ENCODE peak calls at places on chromosomes 16 and 17, in seven cellular contexts. R is renal cortical epithelial cell; X is colonic mucosa; V is activated CD8-positive, alpha-beta T cell treated with anti-CD3 and anti-CD28 coated beads, Interleukin-2, amount 10 ng/mL, durations not matched to agents 7 days and 5 days; U is GM18507; K is activated CD4-positive, alpha-beta T cell treated with anti-CD3 and anti-CD28 coated beads, Interleukin-2, amount 10 ng/mL, durations not matched to agents 7 days and 5 days; S is lower leg skin. W is an unnamed sample.

GRCh38 chr17:19319771-19320505 is 42.6 kb downstream of the B9D1 start:
- DNase-seq in R (no peak), X (no peak), V (no peak), U (no peak), K (no peak), S (no peak), W (no peak)

GRCh38 chr17:81482673-81483072 is 29.9 kb downstream of the ACTG1 start:
- DNase-seq in R (no peak), X (no peak), V (no peak), U (no peak), K (no peak), S (no peak), W (no peak)

GRCh38 chr17:27540300-27541105 is 84.3 kb downstream of the KSR1 start:
- DNase-seq in R (peak; percentile 97), X (peak; percentile 75), V (no peak), U (no peak), K (no peak), S (peak; percentile 97), W (peak; percentile 97)

GRCh38 chr17:83091257-83092141 is 12.1 kb downstream of the METRNL start:
- DNase-seq in R (no peak), X (peak; percentile 93), V (no peak), U (no peak), K (no peak), S (no peak), W (no peak)

GRCh38 chr17:2776589-2777241 is 19.5 kb upstream of the RAP1GAP2 start:
- DNase-seq in R (no peak), X (peak; percentile 36), V (no peak), U (no peak), K (no peak), S (no peak), W (no peak)

GRCh38 chr17:7408341-7408740 is 696 bp downstream of the NLGN2 start:
- DNase-seq in R (no peak), X (no peak), V (peak; percentile 43), U (no peak), K (no peak), S (no peak), W (no peak)

GRCh38 chr16:31071861-31072260 is 2.2 kb downstream of the ZNF668 start:
- DNase-seq in R (peak; percentile 40), X (no peak), V (no peak), U (no peak), K (no peak), S (no peak), W (no peak)

GRCh38 chr17:57355090-57355859 is 99.0 kb downstream of the MSI2 start:
- DNase-seq in R (peak; percentile 48), X (no peak), V (no peak), U (no peak), K (no peak), S (no peak), W (no peak)

GRCh38 chr16:47861999-47862398 is 293.8 kb downstream of the ABCC12 start:
- DNase-seq in R (no peak), X (no peak), V (no peak), U (no peak), K (no peak), S (no peak), W (no peak)

GRCh38 chr16:31693733-31694132 is 166.0 kb downstream of the AHSP start:
- DNase-seq in R (no peak), X (no peak), V (no peak), U (no peak), K (no peak), S (no peak), W (no peak)

GRCh38 chr17:45334701-45335677 is 18.2 kb upstream of the MAP3K14 start:
- DNase-seq in R (no peak), X (no peak), V (no peak), U (no peak), K (no peak), S (peak; percentile 70), W (peak; percentile 47)

GRCh38 chr17:3318336-3318735 is 20.2 kb upstream of the OR3A1 start:
- DNase-seq in R (peak; percentile 1), X (no peak), V (no peak), U (no peak), K (no peak), S (no peak), W (no peak)

GRCh38 chr16:1383556-1383955 is 30.9 kb downstream of the UNKL start:
- DNase-seq in R (no peak), X (no peak), V (no peak), U (no peak), K (no peak), S (no peak), W (no peak)

GRCh38 chr16:49701867-49702494 is 153.9 kb downstream of the ZNF423 start:
- DNase-seq in R (no peak), X (peak; percentile 50), V (no peak), U (no peak), K (no peak), S (peak; percentile 91), W (peak; percentile 90)

GRCh38 chr16:27429981-27430441 is 28.0 kb downstream of the IL21R start:
- DNase-seq in R (no peak), X (peak; percentile 9), V (peak; percentile 17), U (no peak), K (no peak), S (peak; percentile 74), W (peak; percentile 43)

GRCh38 chr17:60823520-60823919 is 145.9 kb downstream of the BCAS3 start:
- DNase-seq in R (no peak), X (no peak), V (no peak), U (no peak), K (no peak), S (no peak), W (no peak)

GRCh38 chr16:81738831-81739496 is 40.1 kb upstream of the PLCG2 start:
- DNase-seq in R (no peak), X (peak; percentile 57), V (no peak), U (no peak), K (no peak), S (peak; percentile 87), W (no peak)

GRCh38 chr16:8963010-8963824 is 489 bp downstream of the USP7 start:
- DNase-seq in R (no peak), X (no peak), V (no peak), U (no peak), K (no peak), S (no peak), W (no peak)

GRCh38 chr17:76725580-76726230 is 701 bp downstream of the JMJD6 start:
- DNase-seq in R (no peak), X (peak; percentile 86), V (peak; percentile 84), U (peak; percentile 53), K (peak; percentile 75), S (peak; percentile 96), W (peak; percentile 90)

GRCh38 chr16:4316732-4317461 is 1.0 kb downstream of the GLIS2 start:
- DNase-seq in R (no peak), X (peak; percentile 34), V (no peak), U (no peak), K (no peak), S (peak; percentile 89), W (no peak)

GRCh38 chr17:32536736-32537646 is 50.2 kb downstream of the CDK5R1 start:
- DNase-seq in R (peak; percentile 25), X (no peak), V (no peak), U (no peak), K (no peak), S (no peak), W (no peak)

GRCh38 chr17:10626378-10626777 is 30.7 kb downstream of the MYH3 start:
- DNase-seq in R (no peak), X (no peak), V (no peak), U (no peak), K (no peak), S (no peak), W (no peak)

GRCh38 chr17:35345926-35346771 is 27.3 kb downstream of the SLFN11 start:
- DNase-seq in R (peak; percentile 60), X (peak; percentile 62), V (peak; percentile 66), U (no peak), K (peak; percentile 43), S (peak; percentile 94), W (peak; percentile 82)

GRCh38 chr17:8353736-8354135 is 14.1 kb downstream of the ODF4 start:
- DNase-seq in R (no peak), X (no peak), V (no peak), U (no peak), K (no peak), S (no peak), W (no peak)

GRCh38 chr16:17271687-17272086 is 199.1 kb downstream of the XYLT1 start:
- DNase-seq in R (no peak), X (peak; percentile 63), V (no peak), U (no peak), K (no peak), S (no peak), W (no peak)

GRCh38 chr17:57570740-57571344 is 174.3 kb downstream of the CCDC182 start:
- DNase-seq in R (no peak), X (no peak), V (no peak), U (no peak), K (no peak), S (no peak), W (no peak)

GRCh38 chr17:60174035-60174434 is 24.3 kb downstream of the CA4 start:
- DNase-seq in R (no peak), X (no peak), V (no peak), U (no peak), K (no peak), S (no peak), W (no peak)

GRCh38 chr17:75783069-75783783 is 1.4 kb upstream of the UNK start:
- DNase-seq in R (peak; percentile 64), X (no peak), V (peak; percentile 42), U (no peak), K (peak; percentile 58), S (no peak), W (no peak)

GRCh38 chr17:62075308-62075815 is 10.3 kb upstream of the MED13 start:
- DNase-seq in R (peak; percentile 53), X (no peak), V (no peak), U (no peak), K (no peak), S (no peak), W (no peak)

GRCh38 chr17:80827646-80828643 is 163.7 kb upstream of the CHMP6 start:
- DNase-seq in R (no peak), X (no peak), V (no peak), U (no peak), K (no peak), S (no peak), W (no peak)

GRCh38 chr16:73058221-73058615 is 10.3 kb upstream of the ZFHX3 start:
- DNase-seq in R (no peak), X (no peak), V (peak; percentile 43), U (no peak), K (peak; percentile 31), S (no peak), W (no peak)

GRCh38 chr17:78325076-78325712 is 34.7 kb downstream of the SOCS3 start:
- DNase-seq in R (no peak), X (no peak), V (no peak), U (no peak), K (no peak), S (peak; percentile 94), W (peak; percentile 87)

GRCh38 chr16:12625716-12626115 is 178.0 kb downstream of the CPPED1 start:
- DNase-seq in R (no peak), X (no peak), V (no peak), U (no peak), K (no peak), S (no peak), W (no peak)

GRCh38 chr16:87416826-87417471 is 24.8 kb downstream of the MAP1LC3B start:
- DNase-seq in R (peak; percentile 52), X (peak; percentile 43), V (peak; percentile 39), U (no peak), K (peak; percentile 49), S (peak; percentile 81), W (no peak)

GRCh38 chr17:34730816-34731215 is 151.4 kb downstream of the TMEM132E start:
- DNase-seq in R (no peak), X (no peak), V (no peak), U (no peak), K (no peak), S (peak; percentile 58), W (no peak)

GRCh38 chr17:71959129-71959528 is 161.7 kb upstream of the SOX9 start:
- DNase-seq in R (peak; percentile 15), X (no peak), V (no peak), U (no peak), K (no peak), S (no peak), W (no peak)

GRCh38 chr16:68992521-68992920 is 112.9 kb upstream of the HAS3 start:
- DNase-seq in R (peak; percentile 91), X (no peak), V (no peak), U (no peak), K (no peak), S (no peak), W (no peak)

GRCh38 chr17:82917656-82918345 is 78.0 kb upstream of the ZNF750 start:
- DNase-seq in R (no peak), X (peak; percentile 44), V (peak; percentile 62), U (no peak), K (peak; percentile 30), S (no peak), W (no peak)

W was measured in right atrium auricular region.